ENCODE peak calls at places on chromosomes 4 and X, in ten cellular contexts. N is GM13976, O is astrocyte of the spinal cord, V is H1, Y is type B pancreatic cell, G is neural progenitor cell, F is colonic mucosa, J is A673, P is Peyer's patch, H is lower leg skin. U is an unnamed sample.

GRCh38 chrX:46941341-46941740 is 29.1 kb downstream of the JADE3 start:
- DNase-seq in N (no peak), O (peak), V (no peak), Y (no peak), G (no peak), F (no peak), J (no peak), P (no peak), H (no peak), U (no peak)

GRCh38 chr4:7542781-7543180 is 108.1 kb upstream of the PSAPL1 start:
- DNase-seq in N (no peak), O (no peak), V (no peak), Y (no peak), G (no peak), F (no peak), J (no peak), P (no peak), H (no peak), U (no peak)

GRCh38 chr4:159446266-159446976 is 343.5 kb downstream of the RAPGEF2 start:
- DNase-seq in N (peak), O (peak), V (peak), Y (no peak), G (peak), F (peak), J (peak), P (no peak), H (no peak), U (peak)

GRCh38 chrX:13398839-13399238 is 79.0 kb upstream of the ATXN3L start:
- DNase-seq in N (no peak), O (no peak), V (no peak), Y (no peak), G (no peak), F (no peak), J (no peak), P (no peak), H (no peak), U (no peak)

GRCh38 chrX:16445166-16445752 is 204.7 kb upstream of the S100G start:
- DNase-seq in N (peak), O (peak), V (no peak), Y (no peak), G (peak), F (peak), J (peak), P (no peak), H (no peak), U (no peak)

GRCh38 chr4:8571702-8572685 is 8.2 kb upstream of the GPR78 start:
- DNase-seq in N (no peak), O (no peak), V (no peak), Y (no peak), G (no peak), F (no peak), J (no peak), P (no peak), H (no peak), U (no peak)

GRCh38 chr4:89024051-89024675 is 32.8 kb downstream of the FAM13A start:
- DNase-seq in N (peak), O (peak), V (no peak), Y (no peak), G (peak), F (peak), J (peak), P (peak), H (no peak), U (peak)

GRCh38 chr4:37446016-37446415 is 201.5 kb downstream of the NWD2 start:
- DNase-seq in N (no peak), O (peak), V (no peak), Y (no peak), G (no peak), F (no peak), J (no peak), P (no peak), H (no peak), U (no peak)

GRCh38 chr4:110196206-110196870 is 2.1 kb downstream of the ELOVL6 start:
- DNase-seq in N (peak), O (peak), V (peak), Y (peak), G (peak), F (peak), J (peak), P (peak), H (peak), U (peak)

GRCh38 chrX:135384161-135384836 is 37.4 kb upstream of the SMIM10L2A start:
- DNase-seq in N (no peak), O (no peak), V (no peak), Y (no peak), G (no peak), F (no peak), J (no peak), P (no peak), H (no peak), U (no peak)

GRCh38 chrX:140525448-140525847 is 20.6 kb upstream of the SOX3 start:
- DNase-seq in N (no peak), O (peak), V (no peak), Y (no peak), G (no peak), F (no peak), J (no peak), P (no peak), H (no peak), U (no peak)

GRCh38 chr4:6297266-6297815 is 27.7 kb downstream of the WFS1 start:
- DNase-seq in N (no peak), O (no peak), V (no peak), Y (no peak), G (no peak), F (no peak), J (no peak), P (no peak), H (no peak), U (no peak)

GRCh38 chr4:8185280-8185679 is 13.8 kb upstream of the SH3TC1 start:
- DNase-seq in N (no peak), O (peak), V (no peak), Y (no peak), G (no peak), F (no peak), J (no peak), P (no peak), H (no peak), U (no peak)

GRCh38 chrX:143648705-143649104 is 12.8 kb upstream of the SLITRK4 start:
- DNase-seq in N (no peak), O (no peak), V (no peak), Y (no peak), G (peak), F (no peak), J (peak), P (no peak), H (no peak), U (no peak)

GRCh38 chrX:23883737-23884354 is 23.9 kb downstream of the APOO start:
- DNase-seq in N (no peak), O (peak), V (no peak), Y (no peak), G (no peak), F (peak), J (peak), P (no peak), H (peak), U (no peak)

GRCh38 chr4:82591592-82591991 is 29.8 kb upstream of the TMEM150C start:
- DNase-seq in N (no peak), O (no peak), V (no peak), Y (no peak), G (peak), F (no peak), J (no peak), P (no peak), H (no peak), U (no peak)

GRCh38 chr4:153038493-153039311 is 102.6 kb downstream of the FHDC1 start:
- DNase-seq in N (no peak), O (no peak), V (no peak), Y (no peak), G (no peak), F (no peak), J (no peak), P (no peak), H (no peak), U (no peak)

GRCh38 chrX:100659431-100660137 is 15.6 kb downstream of the SRPX2 start:
- DNase-seq in N (no peak), O (no peak), V (no peak), Y (no peak), G (no peak), F (peak), J (no peak), P (no peak), H (no peak), U (no peak)

GRCh38 chrX:45596190-45596808 is 395.6 kb upstream of the DIPK2B start:
- DNase-seq in N (no peak), O (no peak), V (no peak), Y (no peak), G (no peak), F (no peak), J (no peak), P (no peak), H (no peak), U (no peak)

GRCh38 chr4:129218897-129219296 is 122.9 kb downstream of the C4orf33 start:
- DNase-seq in N (no peak), O (peak), V (no peak), Y (no peak), G (no peak), F (no peak), J (no peak), P (no peak), H (no peak), U (no peak)

GRCh38 chrX:65677954-65678469 is 10.6 kb downstream of the MSN start:
- DNase-seq in N (no peak), O (peak), V (no peak), Y (no peak), G (no peak), F (no peak), J (peak), P (no peak), H (no peak), U (no peak)

GRCh38 chr4:174380699-174381098 is 97.0 kb downstream of the CEP44 start:
- DNase-seq in N (no peak), O (no peak), V (no peak), Y (no peak), G (no peak), F (no peak), J (no peak), P (no peak), H (no peak), U (no peak)

GRCh38 chr4:21768349-21769310 is 179.9 kb downstream of the KCNIP4 start:
- DNase-seq in N (peak), O (peak), V (no peak), Y (no peak), G (peak), F (peak), J (peak), P (no peak), H (no peak), U (no peak)

GRCh38 chrX:71974916-71975315 is 64.3 kb downstream of the NHSL2 start:
- DNase-seq in N (no peak), O (no peak), V (no peak), Y (no peak), G (no peak), F (no peak), J (no peak), P (no peak), H (no peak), U (no peak)

GRCh38 chr4:119785963-119786362 is 157.4 kb upstream of the PDE5A start:
- DNase-seq in N (no peak), O (peak), V (no peak), Y (no peak), G (no peak), F (no peak), J (no peak), P (no peak), H (no peak), U (no peak)

GRCh38 chrX:38061335-38061734 is 55.0 kb downstream of the SYTL5 start:
- DNase-seq in N (no peak), O (peak), V (no peak), Y (no peak), G (no peak), F (no peak), J (peak), P (no peak), H (no peak), U (no peak)

GRCh38 chrX:20378291-20378920 is 111.7 kb upstream of the RPS6KA3 start:
- DNase-seq in N (no peak), O (no peak), V (no peak), Y (no peak), G (no peak), F (peak), J (no peak), P (no peak), H (no peak), U (no peak)

GRCh38 chrX:55167124-55167523 is 53.0 kb upstream of the PAGE5 start:
- DNase-seq in N (no peak), O (no peak), V (no peak), Y (no peak), G (no peak), F (no peak), J (no peak), P (no peak), H (no peak), U (no peak)

GRCh38 chr4:2366252-2367192 is 51.9 kb downstream of the ZFYVE28 start:
- DNase-seq in N (no peak), O (no peak), V (no peak), Y (no peak), G (no peak), F (no peak), J (no peak), P (no peak), H (peak), U (no peak)

GRCh38 chr4:1522606-1523005 is 116.4 kb upstream of the NKX1-1 start:
- DNase-seq in N (no peak), O (no peak), V (no peak), Y (no peak), G (no peak), F (no peak), J (no peak), P (no peak), H (no peak), U (no peak)

GRCh38 chrX:100647739-100648138 is 3.7 kb downstream of the SRPX2 start:
- DNase-seq in N (no peak), O (no peak), V (no peak), Y (no peak), G (no peak), F (no peak), J (no peak), P (no peak), H (no peak), U (no peak)

GRCh38 chr4:161702287-161702686 is 461.5 kb downstream of the FSTL5 start:
- DNase-seq in N (no peak), O (no peak), V (no peak), Y (no peak), G (no peak), F (no peak), J (no peak), P (no peak), H (no peak), U (no peak)

GRCh38 chr4:105895609-105896460 is 564 bp downstream of the NPNT start:
- DNase-seq in N (peak), O (peak), V (peak), Y (peak), G (peak), F (peak), J (peak), P (no peak), H (peak), U (peak)

GRCh38 chrX:95893632-95894031 is 791.0 kb upstream of the DIAPH2 start:
- DNase-seq in N (no peak), O (peak), V (no peak), Y (no peak), G (no peak), F (no peak), J (no peak), P (no peak), H (no peak), U (no peak)

GRCh38 chr4:179125870-179126269 is 1683.6 kb upstream of the AGA start:
- DNase-seq in N (no peak), O (no peak), V (no peak), Y (no peak), G (no peak), F (no peak), J (no peak), P (no peak), H (no peak), U (no peak)
- TF ChIP-seq CTCF in N (no peak), O (no peak), V (no peak), Y (no peak), G (no peak), F (no peak), J (no peak), P (no peak), H (no peak), U (no peak)

DNA sequence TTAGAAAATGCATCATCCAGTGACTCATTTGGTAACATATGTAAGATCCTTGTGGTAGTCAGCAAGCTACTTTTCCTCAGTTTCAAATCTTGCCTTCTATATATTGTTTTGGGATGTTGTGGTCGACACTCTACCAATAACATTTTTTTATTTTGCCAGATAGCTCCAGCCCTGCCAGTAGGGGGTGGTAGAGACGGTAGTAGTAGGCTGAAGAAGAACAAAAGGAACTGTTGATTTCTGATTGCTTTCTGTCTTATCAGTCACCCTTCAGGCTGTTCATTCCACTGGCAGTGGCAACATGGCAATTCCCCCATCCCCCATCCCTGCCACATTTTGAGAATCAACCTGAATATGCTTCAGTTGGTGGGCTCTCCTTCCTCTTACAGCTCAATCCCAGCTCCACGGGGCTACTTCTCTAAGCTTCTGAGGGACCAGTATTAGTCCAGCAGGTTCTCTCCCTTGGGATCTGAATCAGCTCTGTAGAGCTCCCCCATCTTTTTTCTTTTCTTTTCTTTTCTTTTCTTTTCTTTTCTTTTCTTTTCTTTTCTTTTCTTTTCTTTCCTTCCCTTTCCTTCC is 171.5 kb upstream of the VEGFC start:
- DNase-seq in N (no peak), O (no peak), V (peak), Y (no peak), G (no peak), F (no peak), J (peak), P (no peak), H (no peak), U (no peak)
- TF ChIP-seq CTCF in N (peak), O (peak), V (peak), Y (peak), G (peak), F (no peak), J (peak), P (no peak), H (no peak), U (no peak)

GRCh38 chrX:17689971-17690409 is 47.3 kb upstream of the SCML1 start:
- DNase-seq in N (peak), O (peak), V (no peak), Y (no peak), G (peak), F (peak), J (peak), P (no peak), H (no peak), U (peak)
- TF ChIP-seq CTCF in N (peak), O (peak), V (peak), Y (peak), G (peak), F (peak), J (peak), P (peak), H (no peak), U (peak)

GRCh38 chr4:140400111-140400510 is 26.7 kb downstream of the SCOC start:
- DNase-seq in N (no peak), O (no peak), V (no peak), Y (no peak), G (no peak), F (no peak), J (no peak), P (no peak), H (no peak), U (no peak)

DNA sequence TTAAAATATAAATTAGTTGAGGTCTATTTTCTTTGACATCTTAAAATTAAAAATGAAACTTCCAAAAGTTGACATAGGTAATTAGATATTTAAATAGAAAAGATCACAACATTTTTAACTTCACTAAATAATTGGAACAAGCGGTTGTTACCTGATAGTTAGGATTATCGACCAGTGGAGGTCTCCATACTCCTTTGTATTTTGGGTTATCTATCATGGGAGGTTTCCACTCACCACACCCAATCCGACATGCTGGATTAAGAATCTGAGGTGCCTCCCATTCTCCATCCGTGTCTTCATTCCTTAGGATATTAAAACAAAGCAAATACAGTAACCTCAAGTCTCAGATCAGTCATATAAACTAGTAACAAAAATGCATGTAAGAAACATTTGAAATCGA is 22.2 kb downstream of the SCOC start:
- DNase-seq in N (no peak), O (no peak), V (no peak), Y (no peak), G (no peak), F (no peak), J (peak), P (no peak), H (no peak), U (no peak)
- TF ChIP-seq CTCF in N (no peak), O (no peak), V (no peak), Y (no peak), G (no peak), F (no peak), J (no peak), P (no peak), H (no peak), U (no peak)

GRCh38 chr4:167541286-167541685 is 307.0 kb upstream of the SPOCK3 start:
- DNase-seq in N (no peak), O (no peak), V (no peak), Y (no peak), G (no peak), F (no peak), J (no peak), P (no peak), H (no peak), U (no peak)

DNA sequence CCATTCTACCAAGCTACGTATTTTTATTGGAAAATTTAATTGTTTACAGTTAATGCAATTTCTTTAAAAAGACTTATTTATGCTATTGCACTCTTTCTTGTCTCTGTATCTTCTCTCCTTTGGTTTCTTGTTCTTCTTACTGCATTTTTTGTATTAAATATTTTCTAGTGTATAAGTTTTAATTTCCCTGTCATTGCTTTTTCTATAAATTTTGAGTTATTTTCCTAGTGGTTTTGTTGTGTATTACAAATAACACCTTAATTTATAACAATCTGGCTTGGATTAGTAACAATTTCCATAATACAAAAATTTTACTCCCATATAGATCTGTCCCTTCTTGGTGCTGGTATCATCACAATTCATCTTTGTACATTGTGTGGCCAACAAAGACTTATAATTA is 303.5 kb upstream of the SPOCK3 start:
- DNase-seq in N (no peak), O (no peak), V (no peak), Y (no peak), G (no peak), F (no peak), J (no peak), P (no peak), H (no peak), U (no peak)
- TF ChIP-seq CTCF in N (no peak), O (no peak), V (no peak), Y (peak), G (no peak), F (no peak), J (no peak), P (no peak), H (no peak), U (no peak)

DNA sequence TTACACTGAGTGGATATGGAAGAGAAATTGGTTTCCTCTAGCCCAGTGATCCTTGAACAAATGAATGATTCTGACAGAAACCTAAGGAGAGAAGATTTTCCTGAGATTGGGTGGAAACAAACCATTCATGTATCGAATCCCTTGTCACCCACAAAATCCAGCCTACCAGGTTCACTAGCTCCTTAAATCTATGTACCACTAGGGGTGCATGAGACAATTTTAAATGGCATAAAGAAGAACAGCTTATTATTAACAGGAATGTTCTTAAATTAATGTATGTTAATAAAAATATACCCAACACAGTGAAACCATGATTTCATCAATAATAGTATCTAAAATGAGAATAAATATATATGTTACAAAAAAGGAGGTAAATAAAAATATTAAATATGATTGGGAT is 118.4 kb upstream of the LNX1 start:
- DNase-seq in N (no peak), O (no peak), V (no peak), Y (no peak), G (no peak), F (no peak), J (no peak), P (no peak), H (no peak), U (no peak)
- TF ChIP-seq CTCF in N (no peak), O (peak), V (peak), Y (no peak), G (peak), F (no peak), J (no peak), P (no peak), H (no peak), U (peak)

DNA sequence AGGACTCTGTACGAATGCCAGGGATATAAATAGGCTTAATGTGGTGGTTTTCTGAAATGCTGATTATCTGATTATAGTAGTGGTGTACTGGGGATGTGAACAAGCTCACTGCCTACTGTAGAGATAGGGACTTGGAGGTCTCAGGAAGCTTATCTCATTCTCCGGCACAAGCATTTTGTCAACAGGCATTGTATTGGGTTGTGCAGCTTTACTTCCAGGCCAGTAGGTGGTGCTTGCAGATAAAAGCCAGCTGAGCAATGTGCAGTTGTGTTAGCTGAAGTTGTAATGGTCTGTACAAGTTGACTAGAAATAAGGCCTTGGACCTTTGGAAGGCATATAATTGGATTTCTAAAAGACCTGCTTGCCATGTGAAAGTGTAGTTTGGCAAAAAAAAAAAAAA is 49.5 kb upstream of the TMLHE start:
- DNase-seq in N (no peak), O (no peak), V (no peak), Y (no peak), G (peak), F (no peak), J (peak), P (no peak), H (no peak), U (no peak)
- TF ChIP-seq CTCF in N (no peak), O (peak), V (peak), Y (peak), G (peak), F (peak), J (peak), P (no peak), H (no peak), U (no peak)